ENCODE peak calls at places on chromosomes 11 and 22, in nine cellular contexts. W is kidney tubule cell; A is activated T-helper 1 cell treated with Interleukin-2 at 50 U/mL for 16 hours; V is activated effector memory CD4-positive, alpha-beta T cell treated with anti-CD3 and anti-CD28 coated beads, Interleukin-2, amount 50 U/mL, for 16 hours; B is cardiac fibroblast; O is gastrocnemius medialis; X is transverse colon; T is BE2C; Z is naive thymus-derived CD8-positive, alpha-beta T cell. J is an unnamed sample.

GRCh38 chr11:109486129-109486528 is 64.1 kb downstream of the C11orf87 start:
- DNase-seq in W (no peak), A (no peak), T (no peak), V (no peak), Z (no peak), X (no peak), B (no peak), O (no peak), J (no peak)

GRCh38 chr11:93887111-93887510 is 36.7 kb upstream of the VSTM5 start:
- DNase-seq in T (no peak), W (peak; percentile 25), O (no peak), V (no peak), Z (no peak), X (no peak), B (no peak), A (no peak), J (no peak)

GRCh38 chr22:22422629-22423112 is 85.9 kb downstream of the ZNF280B start:
- DNase-seq in Z (peak; percentile 32), A (peak; percentile 25), O (no peak), B (peak; percentile 77), W (peak; percentile 73), V (peak; percentile 86), X (peak; percentile 79), T (peak; percentile 80), J (peak; percentile 56)

GRCh38 chr11:83159901-83160865 is 3.3 kb downstream of the PCF11 start:
- DNase-seq in B (peak; percentile 67), T (no peak), A (no peak), V (no peak), X (peak; percentile 32), O (no peak), Z (no peak), W (peak; percentile 67), J (no peak)

GRCh38 chr11:94325681-94326080 is 21.3 kb downstream of the IZUMO1R start:
- DNase-seq in A (no peak), V (peak; percentile 74), T (peak; percentile 55), X (peak; percentile 48), Z (no peak), B (peak; percentile 59), W (peak; percentile 50), O (no peak), J (peak; percentile 41)

GRCh38 chr11:43399983-43400630 is 41.4 kb downstream of the TTC17 start:
- DNase-seq in X (no peak), A (no peak), O (no peak), Z (no peak), V (no peak), T (no peak), B (no peak), W (peak; percentile 27), J (no peak)

GRCh38 chr11:30481385-30481784 is 104.8 kb downstream of the MPPED2 start:
- DNase-seq in B (no peak), Z (no peak), O (no peak), W (no peak), X (no peak), V (no peak), A (no peak), T (no peak), J (no peak)

GRCh38 chr11:59918987-59919589 is 19.1 kb upstream of the OOSP1 start:
- DNase-seq in A (no peak), T (peak; percentile 15), X (peak; percentile 45), W (peak; percentile 71), V (no peak), B (peak; percentile 81), O (no peak), Z (no peak), J (peak; percentile 56)

GRCh38 chr22:41285441-41285819 is 557 bp downstream of the RANGAP1 start:
- DNase-seq in X (peak; percentile 68), O (no peak), V (peak; percentile 96), W (peak; percentile 94), A (peak; percentile 79), T (peak; percentile 80), Z (peak; percentile 87), B (peak; percentile 93), J (peak; percentile 64)

GRCh38 chr11:5522308-5522707 is 5.8 kb upstream of the UBQLNL start:
- DNase-seq in X (no peak), A (no peak), B (peak; percentile 53), Z (no peak), O (no peak), T (no peak), W (peak; percentile 79), V (no peak), J (no peak)

GRCh38 chr22:32206774-32207758 is 2.2 kb upstream of the RFPL2 start:
- DNase-seq in T (no peak), X (peak; percentile 46), V (peak; percentile 81), Z (no peak), A (no peak), B (peak; percentile 27), O (no peak), W (peak; percentile 55), J (peak; percentile 56)

GRCh38 chr22:49390954-49391353 is 436.7 kb downstream of the BRD1 start:
- DNase-seq in Z (no peak), O (no peak), T (no peak), A (no peak), V (no peak), X (no peak), B (no peak), W (no peak), J (no peak)